ENCODE peak calls at places on chromosome 2, in five cellular contexts. S, W, L, O and Z are unnamed samples.
A peak's percentile ranks its signal among the peaks of the same experiment; 100 is the strongest.

GRCh38 chr2:240319221-240319854 is 116.1 kb upstream of the GPC1 start:
- DNase-seq in S (no peak), W (no peak), L (no peak), O (no peak), Z (no peak)

GRCh38 chr2:161044095-161044874 is 115.9 kb upstream of the TANK start:
- DNase-seq in S (no peak), W (no peak), L (no peak), O (no peak), Z (peak; percentile 29)

GRCh38 chr2:160375802-160376469 is 117.7 kb downstream of the RBMS1 start:
- DNase-seq in S (no peak), W (no peak), L (no peak), O (no peak), Z (no peak)

GRCh38 chr2:60213865-60214657 is 339.4 kb downstream of the BCL11A start:
- DNase-seq in S (no peak), W (peak; percentile 18), L (no peak), O (no peak), Z (no peak)

GRCh38 chr2:190062053-190062452 is 476 bp downstream of the MSTN start:
- DNase-seq in S (no peak), W (no peak), L (no peak), O (no peak), Z (no peak)

GRCh38 chr2:138956116-138956515 is 175.9 kb upstream of the NXPH2 start:
- DNase-seq in S (no peak), W (no peak), L (no peak), O (no peak), Z (no peak)

GRCh38 chr2:11014026-11014425 is 102.3 kb downstream of the KCNF1 start:
- DNase-seq in S (no peak), W (no peak), L (no peak), O (no peak), Z (no peak)

GRCh38 chr2:182055993-182056392 is 70.3 kb downstream of the PPP1R1C start:
- DNase-seq in S (no peak), W (peak; percentile 35), L (no peak), O (no peak), Z (no peak)

GRCh38 chr2:54641988-54642387 is 81.5 kb upstream of the EML6 start:
- DNase-seq in S (no peak), W (peak; percentile 72), L (no peak), O (no peak), Z (no peak)

GRCh38 chr2:205659922-205660321 is 22.4 kb upstream of the NRP2 start:
- DNase-seq in S (no peak), W (no peak), L (no peak), O (no peak), Z (no peak)

GRCh38 chr2:23516546-23517256 is 131.7 kb downstream of the KLHL29 start:
- DNase-seq in S (no peak), W (no peak), L (no peak), O (no peak), Z (no peak)

GRCh38 chr2:182610231-182610630 is 105.8 kb upstream of the DNAJC10 start:
- DNase-seq in S (no peak), W (no peak), L (no peak), O (no peak), Z (no peak)

GRCh38 chr2:81206216-81206615 is 901.7 kb upstream of the LRRTM1 start:
- DNase-seq in S (no peak), W (no peak), L (no peak), O (no peak), Z (no peak)

GRCh38 chr2:109331864-109332848 is 203.2 kb downstream of the SH3RF3 start:
- DNase-seq in S (peak; percentile 62), W (peak; percentile 63), L (no peak), O (no peak), Z (no peak)

GRCh38 chr2:104378853-104379374 is 475.0 kb upstream of the POU3F3 start:
- DNase-seq in S (peak; percentile 58), W (peak; percentile 15), L (no peak), O (no peak), Z (no peak)

GRCh38 chr2:43676322-43677050 is at the start of gene C1GALT1C1L:
- DNase-seq in S (peak; percentile 51), W (peak; percentile 64), L (no peak), O (peak; percentile 7), Z (no peak)

GRCh38 chr2:33240178-33240577 is 236.3 kb upstream of the RASGRP3 start:
- DNase-seq in S (no peak), W (no peak), L (no peak), O (no peak), Z (no peak)

GRCh38 chr2:33068261-33068660 is 121.5 kb downstream of the LTBP1 start:
- DNase-seq in S (no peak), W (no peak), L (no peak), O (no peak), Z (no peak)

GRCh38 chr2:70942900-70943871 is 7.5 kb downstream of the ATP6V1B1 start:
- DNase-seq in S (no peak), W (no peak), L (no peak), O (no peak), Z (no peak)

GRCh38 chr2:69847068-69847828 is 17.8 kb downstream of the GMCL1 start:
- DNase-seq in S (no peak), W (no peak), L (no peak), O (no peak), Z (no peak)

GRCh38 chr2:85396531-85397470 is 13.4 kb downstream of the CAPG start:
- DNase-seq in S (no peak), W (no peak), L (no peak), O (no peak), Z (no peak)

GRCh38 chr2:43486604-43487003 is 109.2 kb downstream of the THADA start:
- DNase-seq in S (no peak), W (peak; percentile 8), L (no peak), O (no peak), Z (no peak)

GRCh38 chr2:231295363-231295655 is 96.9 kb downstream of the ARMC9 start:
- DNase-seq in S (no peak), W (no peak), L (no peak), O (no peak), Z (no peak)

GRCh38 chr2:231299267-231299666 is 96.2 kb upstream of the B3GNT7 start:
- DNase-seq in S (no peak), W (no peak), L (no peak), O (no peak), Z (no peak)

GRCh38 chr2:231298091-231298490 is 97.4 kb upstream of the B3GNT7 start:
- DNase-seq in S (no peak), W (no peak), L (no peak), O (no peak), Z (no peak)

GRCh38 chr2:231296401-231296800 is 98.0 kb downstream of the ARMC9 start:
- DNase-seq in S (no peak), W (no peak), L (no peak), O (no peak), Z (no peak)

GRCh38 chr2:231297108-231297908 is 98.2 kb upstream of the B3GNT7 start:
- DNase-seq in S (no peak), W (peak; percentile 49), L (peak; percentile 41), O (no peak), Z (no peak)
- TF ChIP-seq CTCF in S (no peak), W (peak; percentile 58), L (peak; percentile 78), O (peak; percentile 86), Z (peak; percentile 62)

DNA sequence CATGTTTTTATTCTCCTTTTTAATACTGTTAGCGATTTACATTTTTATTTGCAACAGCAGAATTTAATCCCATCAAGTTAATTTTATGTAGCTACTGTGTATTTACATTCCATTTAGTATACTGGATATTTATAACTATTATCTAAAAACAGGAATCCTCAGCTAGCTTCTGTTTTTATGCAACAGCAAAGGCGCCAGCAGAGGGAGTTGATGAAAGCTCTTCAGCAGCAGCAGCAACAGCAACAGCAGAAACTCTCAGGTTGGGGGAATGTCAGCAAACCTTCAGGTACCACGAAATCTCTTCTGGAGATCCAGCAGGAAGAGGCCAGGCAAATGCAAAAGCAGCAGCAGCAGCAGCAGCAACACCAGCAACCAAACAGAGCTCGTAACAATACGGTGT is 26.2 kb upstream of the SNORC start:
- DNase-seq in S (no peak), W (peak; percentile 12), L (no peak), O (no peak), Z (no peak)
- TF ChIP-seq CTCF in S (no peak), W (peak; percentile 23), L (no peak), O (peak; percentile 6), Z (no peak)

DNA sequence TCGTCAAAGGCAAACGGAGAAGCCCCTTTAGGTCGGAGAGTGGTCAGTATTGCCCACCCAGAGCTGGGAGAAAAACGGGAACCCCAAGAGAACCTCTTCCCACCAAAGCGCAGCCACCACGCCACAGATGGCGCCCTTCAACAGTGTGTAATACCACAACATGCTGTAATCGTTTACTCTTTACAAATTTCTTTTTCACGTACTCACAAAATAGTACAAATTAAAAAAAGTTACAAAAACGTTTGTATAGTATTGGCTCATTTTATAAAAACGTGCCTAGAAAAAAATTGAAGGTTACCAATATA is 811 bp upstream of the NFE2L2 start:
- DNase-seq in S (no peak), W (peak; percentile 70), L (no peak), O (no peak), Z (no peak)
- TF ChIP-seq CTCF in S (peak; percentile 29), W (peak; percentile 40), L (peak; percentile 26), O (peak; percentile 51), Z (peak; percentile 50)

DNA sequence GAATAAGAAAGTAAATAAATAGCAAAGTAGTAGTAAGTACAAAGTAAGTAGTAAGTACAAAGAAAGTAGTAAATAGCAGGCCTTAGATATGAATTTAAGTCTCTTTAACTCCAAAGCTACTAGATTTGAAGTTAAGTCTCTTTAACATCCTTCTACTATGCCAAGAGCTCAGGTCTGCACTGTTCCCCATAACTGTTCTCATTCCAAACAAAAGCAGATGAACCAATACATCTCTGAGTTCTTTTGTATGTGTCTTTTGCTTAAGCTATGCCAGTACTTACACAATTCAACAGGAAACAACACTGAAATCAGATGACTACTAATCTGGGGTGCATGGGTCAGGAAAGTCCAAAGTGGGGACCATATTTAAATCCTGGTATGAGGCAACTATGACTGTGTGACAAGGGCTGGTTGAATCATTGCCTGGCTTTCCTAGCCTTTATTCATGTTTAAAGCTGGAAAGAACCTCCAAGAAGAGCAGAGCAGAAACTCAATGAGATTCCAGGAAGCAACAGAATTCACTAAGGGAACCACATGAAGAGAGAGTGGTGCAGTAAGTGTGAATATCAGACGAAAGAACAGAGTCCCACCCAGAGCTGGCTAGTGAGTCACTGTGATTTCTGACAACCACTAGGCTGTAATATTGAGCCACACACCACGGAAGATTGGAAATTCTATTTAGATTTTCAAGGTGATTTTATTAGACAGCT is 51.0 kb upstream of the CYP26B1 start:
- DNase-seq in S (no peak), W (no peak), L (no peak), O (peak; percentile 17), Z (no peak)
- TF ChIP-seq CTCF in S (no peak), W (no peak), L (no peak), O (peak; percentile 24), Z (peak; percentile 36)

DNA sequence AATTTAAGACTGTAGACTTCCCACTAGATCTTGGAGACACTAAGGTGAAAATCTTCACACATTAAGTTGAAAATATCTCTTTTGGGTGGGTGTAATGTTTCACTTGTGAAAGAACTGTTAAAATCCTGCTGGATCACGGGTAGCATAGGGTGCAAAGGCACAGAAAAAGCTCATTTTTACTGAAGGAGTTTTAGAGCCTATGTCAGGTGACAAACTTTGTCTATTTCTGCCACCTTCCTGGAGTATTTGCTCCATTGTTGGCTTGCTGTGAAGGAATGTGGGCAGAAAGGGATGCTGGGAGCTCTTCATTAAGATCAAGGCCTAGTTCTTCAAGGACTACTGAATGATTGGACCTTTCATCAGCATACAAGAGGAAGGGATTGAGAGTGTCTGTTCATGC is 119.4 kb downstream of the FMNL2 start:
- DNase-seq in S (no peak), W (no peak), L (no peak), O (no peak), Z (no peak)
- TF ChIP-seq CTCF in S (no peak), W (no peak), L (no peak), O (no peak), Z (no peak)